ENCODE peak calls at places on chromosomes 11 and 22, in five cellular contexts. N is mucosa of descending colon; L is NCI-H1105; H is CD4-positive, alpha-beta T cell; U is activated T-cell treated with anti-CD3 and anti-CD28 coated beads for 1 hour. M is an unnamed sample.

GRCh38 chr22:50175191-50175461 is 4.6 kb downstream of the PANX2 start:
- DNase-seq in U (no peak), H (no peak), N (no peak), L (no peak), M (no peak)

GRCh38 chr11:113841691-113842090 is 33.7 kb downstream of the USP28 start:
- DNase-seq in N (no peak), H (no peak), L (no peak), U (no peak), M (no peak)

GRCh38 chr11:116906479-116906878 is 69.1 kb upstream of the APOA1 start:
- DNase-seq in L (no peak), U (no peak), N (no peak), H (no peak), M (no peak)

GRCh38 chr11:120295110-120295509 is 30.0 kb upstream of the TLCD5 start:
- DNase-seq in N (no peak), L (no peak), H (no peak), U (no peak), M (no peak)

GRCh38 chr11:63274776-63275175 is 31.4 kb upstream of the SLC22A25 start:
- DNase-seq in N (no peak), U (no peak), H (no peak), L (no peak), M (no peak)

GRCh38 chr11:60125962-60126585 is 37.6 kb downstream of the MS4A2 start:
- DNase-seq in H (no peak), U (no peak), L (no peak), N (no peak), M (no peak)

GRCh38 chr11:72776117-72776843 is 17.6 kb downstream of the STARD10 start:
- DNase-seq in N (no peak), H (no peak), L (no peak), U (no peak), M (no peak)

GRCh38 chr22:50191041-50191740 is 5.5 kb downstream of the TRABD start:
- DNase-seq in U (peak; percentile 62), N (peak; percentile 84), H (peak; percentile 70), L (no peak), M (no peak)

GRCh38 chr11:46637546-46637945 is 20.2 kb downstream of the ATG13 start:
- DNase-seq in N (no peak), U (no peak), L (no peak), H (no peak), M (no peak)

GRCh38 chr11:61910473-61911123 is 6.8 kb downstream of the RAB3IL1 start:
- DNase-seq in N (peak; percentile 46), H (no peak), L (no peak), U (no peak), M (no peak)

GRCh38 chr22:28000361-28000760 is 81.3 kb upstream of the PITPNB start:
- DNase-seq in U (no peak), N (no peak), H (no peak), L (no peak), M (no peak)

GRCh38 chr11:82494988-82495432 is 238.7 kb downstream of the FAM181B start:
- DNase-seq in U (no peak), N (no peak), H (no peak), L (no peak), M (peak; percentile 46)

GRCh38 chr22:26295583-26296126 is 126.4 kb downstream of the SEZ6L start:
- DNase-seq in L (no peak), H (no peak), U (no peak), N (no peak), M (no peak)

GRCh38 chr11:32034149-32034548 is 56.7 kb upstream of the RCN1 start:
- DNase-seq in U (no peak), H (no peak), L (no peak), N (no peak), M (no peak)

GRCh38 chr11:11243790-11244469 is 109.1 kb downstream of the CSNK2A3 start:
- DNase-seq in H (peak; percentile 7), L (peak; percentile 54), U (no peak), N (no peak), M (peak; percentile 87)

GRCh38 chr11:35526370-35526792 is 965 bp upstream of the PAMR1 start:
- DNase-seq in H (no peak), N (no peak), L (no peak), U (no peak), M (no peak)

GRCh38 chr11:23205156-23205871 is 345.0 kb upstream of the CCDC179 start:
- DNase-seq in H (no peak), L (no peak), U (no peak), N (no peak), M (no peak)

GRCh38 chr11:62144641-62145255 is 20.9 kb downstream of the INCENP start:
- DNase-seq in U (no peak), N (no peak), L (no peak), H (no peak), M (no peak)

GRCh38 chr11:2307733-2308331 is 6.0 kb downstream of the TSPAN32 start:
- DNase-seq in N (peak; percentile 47), L (no peak), U (no peak), H (no peak), M (no peak)

GRCh38 chr11:32374261-32374711 is 61.1 kb downstream of the WT1 start:
- DNase-seq in H (no peak), L (no peak), U (no peak), N (no peak), M (peak; percentile 26)

M was measured in COR-L47.